ENCODE peak calls at places on chromosomes 16 and 17, in nine cellular contexts. One of them, this sample, is unnamed.

GRCh38 chr16:67959930-67960329 is 8.5 kb downstream of the SLC12A4 start:
- DNase-seq in HCT116: no peak
- DNase-seq in transverse colon: no peak
- DNase-seq in stomach: no peak
- DNase-seq in GM23338: no peak
- DNase-seq in Panc1: no peak
- DNase-seq in K562: no peak
- DNase-seq in breast epithelium: no peak
- DNase-seq in HepG2: no peak
- DNase-seq in this sample: no peak

GRCh38 chr17:78128616-78129384 is at the start of gene TMC6:
- DNase-seq in HCT116: peak; percentile 64
- DNase-seq in transverse colon: peak; percentile 83
- DNase-seq in stomach: peak; percentile 74
- DNase-seq in GM23338: peak; percentile 88
- DNase-seq in Panc1: no peak
- DNase-seq in K562: peak; percentile 98
- DNase-seq in breast epithelium: peak; percentile 68
- DNase-seq in HepG2: peak; percentile 87
- DNase-seq in this sample: no peak

GRCh38 chr16:1944612-1945199 is 1.7 kb upstream of the MSRB1 start:
- DNase-seq in HCT116: no peak
- DNase-seq in transverse colon: no peak
- DNase-seq in stomach: no peak
- DNase-seq in GM23338: no peak
- DNase-seq in Panc1: no peak
- DNase-seq in K562: no peak
- DNase-seq in breast epithelium: no peak
- DNase-seq in HepG2: no peak
- DNase-seq in this sample: no peak

GRCh38 chr16:85584989-85585388 is 28.1 kb upstream of the GSE1 start:
- DNase-seq in HCT116: no peak
- DNase-seq in transverse colon: no peak
- DNase-seq in stomach: no peak
- DNase-seq in GM23338: no peak
- DNase-seq in Panc1: no peak
- DNase-seq in K562: no peak
- DNase-seq in breast epithelium: no peak
- DNase-seq in HepG2: no peak
- DNase-seq in this sample: no peak

GRCh38 chr16:24701521-24701951 is 27.9 kb upstream of the TNRC6A start:
- DNase-seq in HCT116: no peak
- DNase-seq in transverse colon: no peak
- DNase-seq in stomach: no peak
- DNase-seq in GM23338: no peak
- DNase-seq in Panc1: no peak
- DNase-seq in K562: no peak
- DNase-seq in breast epithelium: no peak
- DNase-seq in HepG2: no peak
- DNase-seq in this sample: no peak

GRCh38 chr17:4551141-4551540 is 4.0 kb downstream of the MYBBP1A start:
- DNase-seq in HCT116: no peak
- DNase-seq in transverse colon: no peak
- DNase-seq in stomach: no peak
- DNase-seq in GM23338: peak; percentile 50
- DNase-seq in Panc1: no peak
- DNase-seq in K562: no peak
- DNase-seq in breast epithelium: no peak
- DNase-seq in HepG2: peak; percentile 41
- DNase-seq in this sample: no peak

GRCh38 chr16:10039220-10040096 is 142.8 kb downstream of the GRIN2A start:
- DNase-seq in HCT116: no peak
- DNase-seq in transverse colon: no peak
- DNase-seq in stomach: no peak
- DNase-seq in GM23338: peak; percentile 75
- DNase-seq in Panc1: no peak
- DNase-seq in K562: no peak
- DNase-seq in breast epithelium: no peak
- DNase-seq in HepG2: no peak
- DNase-seq in this sample: no peak

GRCh38 chr17:28433696-28434095 is 27.7 kb upstream of the SLC46A1 start:
- DNase-seq in HCT116: no peak
- DNase-seq in transverse colon: no peak
- DNase-seq in stomach: no peak
- DNase-seq in GM23338: no peak
- DNase-seq in Panc1: no peak
- DNase-seq in K562: no peak
- DNase-seq in breast epithelium: no peak
- DNase-seq in HepG2: no peak
- DNase-seq in this sample: no peak

GRCh38 chr17:77631307-77631706 is 327.2 kb upstream of the TNRC6C start:
- DNase-seq in HCT116: no peak
- DNase-seq in transverse colon: no peak
- DNase-seq in stomach: no peak
- DNase-seq in GM23338: no peak
- DNase-seq in Panc1: no peak
- DNase-seq in K562: no peak
- DNase-seq in breast epithelium: no peak
- DNase-seq in HepG2: no peak
- DNase-seq in this sample: no peak

GRCh38 chr16:89113152-89113547 is 19.5 kb downstream of the ACSF3 start:
- DNase-seq in HCT116: no peak
- DNase-seq in transverse colon: no peak
- DNase-seq in stomach: no peak
- DNase-seq in GM23338: no peak
- DNase-seq in Panc1: no peak
- DNase-seq in K562: no peak
- DNase-seq in breast epithelium: no peak
- DNase-seq in HepG2: no peak
- DNase-seq in this sample: no peak

GRCh38 chr16:35342012-35342411 is 1882.6 kb downstream of the TP53TG3F start:
- DNase-seq in HCT116: no peak
- DNase-seq in transverse colon: no peak
- DNase-seq in stomach: no peak
- DNase-seq in GM23338: no peak
- DNase-seq in Panc1: no peak
- DNase-seq in K562: no peak
- DNase-seq in breast epithelium: no peak
- DNase-seq in HepG2: no peak
- DNase-seq in this sample: no peak

GRCh38 chr16:11252482-11252931 is 3.5 kb downstream of the SOCS1 start:
- DNase-seq in HCT116: no peak
- DNase-seq in transverse colon: no peak
- DNase-seq in stomach: no peak
- DNase-seq in GM23338: no peak
- DNase-seq in Panc1: no peak
- DNase-seq in K562: no peak
- DNase-seq in breast epithelium: no peak
- DNase-seq in HepG2: no peak
- DNase-seq in this sample: no peak

GRCh38 chr16:24514096-24514495 is 25.3 kb upstream of the RBBP6 start:
- DNase-seq in HCT116: no peak
- DNase-seq in transverse colon: no peak
- DNase-seq in stomach: no peak
- DNase-seq in GM23338: no peak
- DNase-seq in Panc1: no peak
- DNase-seq in K562: no peak
- DNase-seq in breast epithelium: no peak
- DNase-seq in HepG2: no peak
- DNase-seq in this sample: no peak

GRCh38 chr16:7206469-7206868 is 126.2 kb upstream of the RBFOX1 start:
- DNase-seq in HCT116: no peak
- DNase-seq in transverse colon: no peak
- DNase-seq in stomach: no peak
- DNase-seq in GM23338: no peak
- DNase-seq in Panc1: no peak
- DNase-seq in K562: no peak
- DNase-seq in breast epithelium: no peak
- DNase-seq in HepG2: no peak
- DNase-seq in this sample: no peak

GRCh38 chr17:33290156-33290697 is 2.9 kb downstream of the ASIC2 start:
- DNase-seq in HCT116: no peak
- DNase-seq in transverse colon: no peak
- DNase-seq in stomach: no peak
- DNase-seq in GM23338: no peak
- DNase-seq in Panc1: no peak
- DNase-seq in K562: no peak
- DNase-seq in breast epithelium: no peak
- DNase-seq in HepG2: no peak
- DNase-seq in this sample: no peak

GRCh38 chr17:33292981-33293867 is at the start of gene ASIC2:
- DNase-seq in HCT116: no peak
- DNase-seq in transverse colon: peak; percentile 18
- DNase-seq in stomach: no peak
- DNase-seq in GM23338: peak; percentile 85
- DNase-seq in Panc1: no peak
- DNase-seq in K562: peak; percentile 11
- DNase-seq in breast epithelium: no peak
- DNase-seq in HepG2: no peak
- DNase-seq in this sample: no peak

GRCh38 chr17:33291248-33292183 is 1.6 kb downstream of the ASIC2 start:
- DNase-seq in HCT116: no peak
- DNase-seq in transverse colon: peak; percentile 16
- DNase-seq in stomach: no peak
- DNase-seq in GM23338: peak; percentile 71
- DNase-seq in Panc1: no peak
- DNase-seq in K562: no peak
- DNase-seq in breast epithelium: no peak
- DNase-seq in HepG2: no peak
- DNase-seq in this sample: no peak

GRCh38 chr17:33294994-33295393 is 1.9 kb upstream of the ASIC2 start:
- DNase-seq in HCT116: no peak
- DNase-seq in transverse colon: no peak
- DNase-seq in stomach: no peak
- DNase-seq in GM23338: no peak
- DNase-seq in Panc1: no peak
- DNase-seq in K562: no peak
- DNase-seq in breast epithelium: no peak
- DNase-seq in HepG2: no peak
- DNase-seq in this sample: no peak

GRCh38 chr17:33292184-33292980 is 713 bp downstream of the ASIC2 start:
- DNase-seq in HCT116: no peak
- DNase-seq in transverse colon: peak; percentile 26
- DNase-seq in stomach: no peak
- DNase-seq in GM23338: peak; percentile 58
- DNase-seq in Panc1: no peak
- DNase-seq in K562: peak; percentile 28
- DNase-seq in breast epithelium: no peak
- DNase-seq in HepG2: no peak
- DNase-seq in this sample: no peak
- TF ChIP-seq CTCF in HCT116: no peak
- TF ChIP-seq CTCF in transverse colon: peak; percentile 31
- TF ChIP-seq CTCF in stomach: no peak
- TF ChIP-seq CTCF in GM23338: peak; percentile 59
- TF ChIP-seq CTCF in Panc1: peak; percentile 69
- TF ChIP-seq CTCF in K562: no peak
- TF ChIP-seq CTCF in breast epithelium: no peak
- TF ChIP-seq CTCF in HepG2: no peak
- TF ChIP-seq CTCF in this sample: no peak

DNA sequence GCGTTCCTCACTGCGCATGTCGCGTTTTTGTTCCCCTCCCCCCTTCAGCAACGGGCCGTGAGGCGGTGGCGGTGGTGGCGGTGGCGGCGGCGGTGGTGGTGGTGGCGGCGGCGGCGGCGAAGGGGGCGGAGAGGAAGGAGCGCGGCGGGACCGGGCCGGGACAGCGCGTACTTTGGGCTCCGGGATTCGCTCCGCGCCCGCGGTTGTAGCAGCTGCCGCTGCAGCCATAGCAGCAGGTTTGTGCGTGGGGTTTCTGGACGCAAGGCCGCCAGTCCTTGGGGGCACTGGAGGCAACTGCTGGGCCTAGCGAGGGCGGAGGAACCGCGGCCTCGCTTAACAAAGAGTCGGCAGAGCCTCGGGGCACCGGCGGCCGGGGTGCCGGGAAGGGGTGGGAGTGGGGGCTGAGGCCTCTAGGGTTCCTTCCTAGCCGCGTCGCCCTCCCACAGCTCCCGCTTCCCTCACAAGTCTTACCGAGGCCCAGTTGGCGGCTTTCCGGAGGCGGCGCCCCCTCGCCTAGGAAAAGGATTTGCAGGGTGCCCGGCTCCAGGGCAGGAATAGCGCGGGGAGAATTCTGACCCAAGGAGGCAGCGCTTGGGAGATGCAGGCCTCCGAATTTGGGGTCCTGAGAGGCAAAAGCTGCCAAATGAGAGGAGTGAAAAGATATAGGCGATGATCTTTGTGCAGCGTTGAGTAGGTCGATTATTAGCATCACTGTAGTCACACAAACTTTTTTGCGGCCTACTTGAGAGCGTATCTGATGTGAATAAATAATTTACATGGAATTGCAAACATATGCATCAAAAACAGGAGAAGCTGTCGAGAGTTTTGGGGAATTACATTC is at the start of gene DDX42:
- DNase-seq in HCT116: no peak
- DNase-seq in transverse colon: peak; percentile 94
- DNase-seq in stomach: peak; percentile 91
- DNase-seq in GM23338: peak; percentile 94
- DNase-seq in Panc1: no peak
- DNase-seq in K562: peak; percentile 54
- DNase-seq in breast epithelium: peak; percentile 91
- DNase-seq in HepG2: peak; percentile 64
- DNase-seq in this sample: no peak
- TF ChIP-seq POLR2AphosphoS5 in HCT116: no peak
- TF ChIP-seq POLR2AphosphoS5 in transverse colon: peak; percentile 78
- TF ChIP-seq POLR2AphosphoS5 in stomach: peak; percentile 47
- TF ChIP-seq POLR2AphosphoS5 in GM23338: peak; percentile 85
- TF ChIP-seq POLR2AphosphoS5 in Panc1: no peak
- TF ChIP-seq POLR2AphosphoS5 in K562: no peak
- TF ChIP-seq POLR2AphosphoS5 in breast epithelium: no peak
- TF ChIP-seq POLR2AphosphoS5 in HepG2: no peak
- TF ChIP-seq POLR2AphosphoS5 in this sample: no peak

DNA sequence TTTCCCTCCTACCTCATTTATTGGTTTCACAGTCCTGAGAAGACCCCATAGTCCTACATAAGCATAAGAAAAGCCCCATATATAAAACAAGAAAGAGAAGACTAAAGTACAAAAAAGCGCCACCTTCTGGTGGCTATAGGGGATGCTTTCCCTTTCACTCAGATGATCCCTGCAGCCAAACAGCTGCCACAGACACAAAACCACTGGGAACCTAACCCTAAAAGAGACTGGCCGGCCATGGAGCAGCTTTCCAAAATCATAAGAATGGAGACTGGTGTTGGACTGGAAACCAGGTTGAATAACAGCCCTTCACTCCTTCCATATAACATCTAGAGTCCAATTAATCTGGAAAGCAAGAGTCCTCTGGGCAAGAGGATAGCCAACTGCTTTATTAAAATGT is 11.4 kb downstream of the DYNC1LI2 start:
- DNase-seq in HCT116: no peak
- DNase-seq in transverse colon: peak; percentile 32
- DNase-seq in stomach: no peak
- DNase-seq in GM23338: peak; percentile 75
- DNase-seq in Panc1: no peak
- DNase-seq in K562: peak; percentile 73
- DNase-seq in breast epithelium: no peak
- DNase-seq in HepG2: peak; percentile 39
- DNase-seq in this sample: no peak
- TF ChIP-seq CTCF in HCT116: peak; percentile 73
- TF ChIP-seq CTCF in transverse colon: peak; percentile 67
- TF ChIP-seq CTCF in stomach: no peak
- TF ChIP-seq CTCF in GM23338: peak; percentile 61
- TF ChIP-seq CTCF in Panc1: peak; percentile 73
- TF ChIP-seq CTCF in K562: peak; percentile 72
- TF ChIP-seq CTCF in breast epithelium: peak; percentile 31
- TF ChIP-seq CTCF in HepG2: peak; percentile 51
- TF ChIP-seq CTCF in this sample: no peak

GRCh38 chr16:56835330-56835729 is 29.7 kb upstream of the SLC12A3 start:
- DNase-seq in HCT116: no peak
- DNase-seq in transverse colon: no peak
- DNase-seq in stomach: no peak
- DNase-seq in GM23338: no peak
- DNase-seq in Panc1: no peak
- DNase-seq in K562: no peak
- DNase-seq in breast epithelium: no peak
- DNase-seq in HepG2: no peak
- DNase-seq in this sample: no peak
- TF ChIP-seq POLR2AphosphoS5 in HCT116: no peak
- TF ChIP-seq POLR2AphosphoS5 in transverse colon: no peak
- TF ChIP-seq POLR2AphosphoS5 in stomach: no peak
- TF ChIP-seq POLR2AphosphoS5 in GM23338: no peak
- TF ChIP-seq POLR2AphosphoS5 in Panc1: no peak
- TF ChIP-seq POLR2AphosphoS5 in K562: no peak
- TF ChIP-seq POLR2AphosphoS5 in breast epithelium: no peak
- TF ChIP-seq POLR2AphosphoS5 in HepG2: no peak
- TF ChIP-seq POLR2AphosphoS5 in this sample: no peak